ENCODE peak calls at places on chromosome 22, in six cellular contexts. One of them, this sample, is unnamed. For H3K4me1, the result is how much of the 10 kb centered on the place peaks cover.

GRCh38 chr22:44205713-44206645 is 25.3 kb downstream of the PARVG start:
- DNase-seq in psoas muscle: no peak
- DNase-seq in heart right ventricle: no peak
- DNase-seq in right cardiac atrium: no peak
- DNase-seq in cardiac muscle cell: no peak
- DNase-seq in MM.1S: no peak
- DNase-seq in this sample: no peak

GRCh38 chr22:45757068-45757467 is 85.4 kb downstream of the ATXN10 start:
- DNase-seq in psoas muscle: no peak
- DNase-seq in heart right ventricle: peak
- DNase-seq in right cardiac atrium: peak
- DNase-seq in cardiac muscle cell: peak
- DNase-seq in MM.1S: no peak
- DNase-seq in this sample: peak

GRCh38 chr22:50674606-50675552 is 2.3 kb downstream of the SHANK3 start:
- DNase-seq in psoas muscle: no peak
- DNase-seq in heart right ventricle: no peak
- DNase-seq in right cardiac atrium: no peak
- DNase-seq in cardiac muscle cell: peak
- DNase-seq in MM.1S: no peak
- DNase-seq in this sample: no peak

GRCh38 chr22:19371893-19372292 is 59.6 kb downstream of the HIRA start:
- DNase-seq in psoas muscle: no peak
- DNase-seq in heart right ventricle: no peak
- DNase-seq in right cardiac atrium: no peak
- DNase-seq in cardiac muscle cell: no peak
- DNase-seq in MM.1S: no peak
- DNase-seq in this sample: no peak

GRCh38 chr22:35452351-35452781 is 52.4 kb downstream of the MCM5 start:
- DNase-seq in psoas muscle: no peak
- DNase-seq in heart right ventricle: no peak
- DNase-seq in right cardiac atrium: no peak
- DNase-seq in cardiac muscle cell: no peak
- DNase-seq in MM.1S: no peak
- DNase-seq in this sample: no peak

GRCh38 chr22:37742374-37743092 is 45.7 kb downstream of the TRIOBP start:
- DNase-seq in psoas muscle: peak
- DNase-seq in heart right ventricle: no peak
- DNase-seq in right cardiac atrium: peak
- DNase-seq in cardiac muscle cell: no peak
- DNase-seq in MM.1S: no peak
- DNase-seq in this sample: no peak

GRCh38 chr22:36948273-36949055 is 35.0 kb downstream of the CSF2RB start:
- DNase-seq in psoas muscle: no peak
- DNase-seq in heart right ventricle: no peak
- DNase-seq in right cardiac atrium: no peak
- DNase-seq in cardiac muscle cell: no peak
- DNase-seq in MM.1S: no peak
- DNase-seq in this sample: no peak

GRCh38 chr22:36913431-36914382 is at the start of gene CSF2RB:
- DNase-seq in psoas muscle: peak
- DNase-seq in heart right ventricle: peak
- DNase-seq in right cardiac atrium: no peak
- DNase-seq in cardiac muscle cell: no peak
- DNase-seq in MM.1S: peak
- DNase-seq in this sample: no peak

GRCh38 chr22:49048591-49048990 is 779.1 kb downstream of the BRD1 start:
- DNase-seq in psoas muscle: no peak
- DNase-seq in heart right ventricle: no peak
- DNase-seq in right cardiac atrium: no peak
- DNase-seq in cardiac muscle cell: no peak
- DNase-seq in MM.1S: no peak
- DNase-seq in this sample: no peak

GRCh38 chr22:49334589-49334873 is 493.1 kb downstream of the BRD1 start:
- DNase-seq in psoas muscle: no peak
- DNase-seq in heart right ventricle: no peak
- DNase-seq in right cardiac atrium: no peak
- DNase-seq in cardiac muscle cell: no peak
- DNase-seq in MM.1S: no peak
- DNase-seq in this sample: no peak

GRCh38 chr22:37178350-37179125 is 9.5 kb downstream of the C1QTNF6 start:
- DNase-seq in psoas muscle: peak
- DNase-seq in heart right ventricle: no peak
- DNase-seq in right cardiac atrium: peak
- DNase-seq in cardiac muscle cell: no peak
- DNase-seq in MM.1S: no peak
- DNase-seq in this sample: no peak

GRCh38 chr22:49937758-49938564 is 19.5 kb downstream of the CRELD2 start:
- DNase-seq in psoas muscle: no peak
- DNase-seq in heart right ventricle: peak
- DNase-seq in right cardiac atrium: peak
- DNase-seq in cardiac muscle cell: no peak
- DNase-seq in MM.1S: peak
- DNase-seq in this sample: no peak

GRCh38 chr22:46075764-46076531 is 74.4 kb upstream of the PPARA start:
- DNase-seq in psoas muscle: peak
- DNase-seq in heart right ventricle: no peak
- DNase-seq in right cardiac atrium: peak
- DNase-seq in cardiac muscle cell: no peak
- DNase-seq in MM.1S: no peak
- DNase-seq in this sample: no peak

GRCh38 chr22:24416095-24416494 is 11.3 kb upstream of the ADORA2A start:
- DNase-seq in psoas muscle: no peak
- DNase-seq in heart right ventricle: no peak
- DNase-seq in right cardiac atrium: no peak
- DNase-seq in cardiac muscle cell: no peak
- DNase-seq in MM.1S: no peak
- DNase-seq in this sample: no peak

GRCh38 chr22:36358533-36359171 is 29.1 kb downstream of the MYH9 start:
- DNase-seq in psoas muscle: no peak
- DNase-seq in heart right ventricle: no peak
- DNase-seq in right cardiac atrium: peak
- DNase-seq in cardiac muscle cell: no peak
- DNase-seq in MM.1S: no peak
- DNase-seq in this sample: no peak

GRCh38 chr22:50015451-50016307 is 3.1 kb upstream of the IL17REL start:
- DNase-seq in psoas muscle: no peak
- DNase-seq in heart right ventricle: no peak
- DNase-seq in right cardiac atrium: peak
- DNase-seq in cardiac muscle cell: no peak
- DNase-seq in MM.1S: no peak
- DNase-seq in this sample: no peak

GRCh38 chr22:45478108-45478771 is 24.4 kb upstream of the FBLN1 start:
- DNase-seq in psoas muscle: no peak
- DNase-seq in heart right ventricle: no peak
- DNase-seq in right cardiac atrium: no peak
- DNase-seq in cardiac muscle cell: no peak
- DNase-seq in MM.1S: no peak
- DNase-seq in this sample: no peak

GRCh38 chr22:46149493-46149997 is 781 bp upstream of the PPARA start:
- DNase-seq in psoas muscle: peak
- DNase-seq in heart right ventricle: peak
- DNase-seq in right cardiac atrium: peak
- DNase-seq in cardiac muscle cell: peak
- DNase-seq in MM.1S: peak
- DNase-seq in this sample: no peak

GRCh38 chr22:24315367-24315781 is 44.7 kb downstream of the SPECC1L start:
- DNase-seq in psoas muscle: no peak
- DNase-seq in heart right ventricle: no peak
- DNase-seq in right cardiac atrium: no peak
- DNase-seq in cardiac muscle cell: no peak
- DNase-seq in MM.1S: no peak
- DNase-seq in this sample: no peak

GRCh38 chr22:24994070-24994763 is 41.7 kb downstream of the KIAA1671 start:
- DNase-seq in psoas muscle: no peak
- DNase-seq in heart right ventricle: no peak
- DNase-seq in right cardiac atrium: no peak
- DNase-seq in cardiac muscle cell: peak
- DNase-seq in MM.1S: no peak
- DNase-seq in this sample: no peak

GRCh38 chr22:44000123-44000522 is 24.0 kb upstream of the PARVB start:
- DNase-seq in psoas muscle: no peak
- DNase-seq in heart right ventricle: no peak
- DNase-seq in right cardiac atrium: no peak
- DNase-seq in cardiac muscle cell: no peak
- DNase-seq in MM.1S: no peak
- DNase-seq in this sample: no peak

GRCh38 chr22:24542641-24543040 is 12.3 kb downstream of the GUCD1 start:
- DNase-seq in psoas muscle: peak
- DNase-seq in heart right ventricle: peak
- DNase-seq in right cardiac atrium: peak
- DNase-seq in cardiac muscle cell: no peak
- DNase-seq in MM.1S: no peak
- DNase-seq in this sample: no peak

GRCh38 chr22:46081036-46081830 is 69.1 kb upstream of the PPARA start:
- DNase-seq in psoas muscle: peak
- DNase-seq in heart right ventricle: no peak
- DNase-seq in right cardiac atrium: peak
- DNase-seq in cardiac muscle cell: no peak
- DNase-seq in MM.1S: no peak
- DNase-seq in this sample: no peak

GRCh38 chr22:35352214-35353111 is 28.4 kb upstream of the HMOX1 start:
- DNase-seq in psoas muscle: peak
- DNase-seq in heart right ventricle: peak
- DNase-seq in right cardiac atrium: peak
- DNase-seq in cardiac muscle cell: peak
- DNase-seq in MM.1S: peak
- DNase-seq in this sample: no peak

GRCh38 chr22:46072030-46072881 is 78.1 kb upstream of the PPARA start:
- DNase-seq in psoas muscle: peak
- DNase-seq in heart right ventricle: peak
- DNase-seq in right cardiac atrium: peak
- DNase-seq in cardiac muscle cell: no peak
- DNase-seq in MM.1S: peak
- DNase-seq in this sample: no peak

GRCh38 chr22:20582520-20583361 is 75.3 kb downstream of the MED15 start:
- DNase-seq in psoas muscle: no peak
- DNase-seq in heart right ventricle: no peak
- DNase-seq in right cardiac atrium: peak
- DNase-seq in cardiac muscle cell: no peak
- DNase-seq in MM.1S: no peak
- DNase-seq in this sample: no peak

GRCh38 chr22:33658775-33659174 is 261.5 kb downstream of the LARGE1 start:
- DNase-seq in psoas muscle: peak
- DNase-seq in heart right ventricle: peak
- DNase-seq in right cardiac atrium: peak
- DNase-seq in cardiac muscle cell: no peak
- DNase-seq in MM.1S: no peak
- DNase-seq in this sample: no peak

GRCh38 chr22:20774882-20775281 is 969 bp downstream of the SERPIND1 start:
- DNase-seq in psoas muscle: no peak
- DNase-seq in heart right ventricle: no peak
- DNase-seq in right cardiac atrium: no peak
- DNase-seq in cardiac muscle cell: no peak
- DNase-seq in MM.1S: no peak
- DNase-seq in this sample: no peak

GRCh38 chr22:47987885-47988515 is 1225.5 kb downstream of the TBC1D22A start:
- DNase-seq in psoas muscle: no peak
- DNase-seq in heart right ventricle: no peak
- DNase-seq in right cardiac atrium: no peak
- DNase-seq in cardiac muscle cell: no peak
- DNase-seq in MM.1S: peak
- DNase-seq in this sample: no peak

GRCh38 chr22:37260939-37261338 is 16.9 kb upstream of the RAC2 start:
- DNase-seq in psoas muscle: no peak
- DNase-seq in heart right ventricle: peak
- DNase-seq in right cardiac atrium: peak
- DNase-seq in cardiac muscle cell: peak
- DNase-seq in MM.1S: peak
- DNase-seq in this sample: no peak

GRCh38 chr22:25566812-25567211 is 2.3 kb downstream of the GRK3 start:
- DNase-seq in psoas muscle: no peak
- DNase-seq in heart right ventricle: no peak
- DNase-seq in right cardiac atrium: no peak
- DNase-seq in cardiac muscle cell: no peak
- DNase-seq in MM.1S: no peak
- DNase-seq in this sample: no peak

GRCh38 chr22:46798366-46799057 is 36.1 kb downstream of the TBC1D22A start:
- DNase-seq in psoas muscle: peak
- DNase-seq in heart right ventricle: peak
- DNase-seq in right cardiac atrium: peak
- DNase-seq in cardiac muscle cell: peak
- DNase-seq in MM.1S: peak
- DNase-seq in this sample: peak

DNA sequence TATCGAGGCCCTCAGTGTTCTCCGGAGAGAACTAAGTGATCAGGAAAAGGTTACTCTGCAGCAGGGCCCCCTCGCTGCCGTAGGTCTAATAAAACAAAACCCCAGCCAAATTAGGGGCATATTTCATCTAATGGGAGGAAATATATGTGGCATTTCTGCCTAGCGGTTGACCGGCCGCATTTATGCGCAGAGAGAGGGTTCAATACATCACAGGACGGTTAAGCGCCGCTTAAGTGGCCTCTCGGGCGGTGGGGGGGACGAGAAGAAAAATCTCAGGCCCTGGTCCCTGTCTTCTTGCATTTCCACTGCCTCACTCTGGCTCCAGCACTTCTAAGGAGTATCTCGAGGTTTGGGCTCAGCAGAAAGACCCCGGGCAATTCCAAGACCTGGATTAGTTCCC is 564.2 kb downstream of the MN1 start:
- DNase-seq in psoas muscle: no peak
- DNase-seq in heart right ventricle: no peak
- DNase-seq in right cardiac atrium: no peak
- DNase-seq in cardiac muscle cell: no peak
- DNase-seq in MM.1S: no peak
- DNase-seq in this sample: no peak
- H3K27ac ChIP-seq in psoas muscle: no peak
- H3K27ac ChIP-seq in heart right ventricle: no peak
- H3K27ac ChIP-seq in right cardiac atrium: no peak
- H3K27ac ChIP-seq in cardiac muscle cell: no peak
- H3K27ac ChIP-seq in MM.1S: no peak
- H3K27ac ChIP-seq in this sample: no peak

GRCh38 chr22:42764895-42765363 is 44.3 kb upstream of the A4GALT start:
- DNase-seq in psoas muscle: no peak
- DNase-seq in heart right ventricle: no peak
- DNase-seq in right cardiac atrium: peak
- DNase-seq in cardiac muscle cell: no peak
- DNase-seq in MM.1S: no peak
- DNase-seq in this sample: no peak
- H3K4me1 ChIP-seq in psoas muscle: under half
- H3K4me1 ChIP-seq in heart right ventricle: under half
- H3K4me1 ChIP-seq in right cardiac atrium: under half
- H3K4me1 ChIP-seq in cardiac muscle cell: under half
- H3K4me1 ChIP-seq in MM.1S: under half
- H3K4me1 ChIP-seq in this sample: under half

GRCh38 chr22:31956360-31956759 is 12.0 kb downstream of the YWHAH start:
- DNase-seq in psoas muscle: no peak
- DNase-seq in heart right ventricle: no peak
- DNase-seq in right cardiac atrium: no peak
- DNase-seq in cardiac muscle cell: no peak
- DNase-seq in MM.1S: no peak
- DNase-seq in this sample: no peak
- H3K27ac ChIP-seq in psoas muscle: no peak
- H3K27ac ChIP-seq in heart right ventricle: peak
- H3K27ac ChIP-seq in right cardiac atrium: no peak
- H3K27ac ChIP-seq in cardiac muscle cell: no peak
- H3K27ac ChIP-seq in MM.1S: no peak
- H3K27ac ChIP-seq in this sample: no peak

GRCh38 chr22:38783095-38783710 is 10.7 kb downstream of the DNAL4 start:
- DNase-seq in psoas muscle: no peak
- DNase-seq in heart right ventricle: no peak
- DNase-seq in right cardiac atrium: no peak
- DNase-seq in cardiac muscle cell: no peak
- DNase-seq in MM.1S: no peak
- DNase-seq in this sample: no peak
- H3K4me1 ChIP-seq in psoas muscle: under half
- H3K4me1 ChIP-seq in heart right ventricle: half or more
- H3K4me1 ChIP-seq in right cardiac atrium: under half
- H3K4me1 ChIP-seq in cardiac muscle cell: half or more
- H3K4me1 ChIP-seq in MM.1S: under half
- H3K4me1 ChIP-seq in this sample: under half

GRCh38 chr22:23184100-23184763 is 3.9 kb downstream of the BCR start:
- DNase-seq in psoas muscle: no peak
- DNase-seq in heart right ventricle: no peak
- DNase-seq in right cardiac atrium: no peak
- DNase-seq in cardiac muscle cell: no peak
- DNase-seq in MM.1S: no peak
- DNase-seq in this sample: no peak
- H3K27ac ChIP-seq in psoas muscle: no peak
- H3K27ac ChIP-seq in heart right ventricle: no peak
- H3K27ac ChIP-seq in right cardiac atrium: no peak
- H3K27ac ChIP-seq in cardiac muscle cell: no peak
- H3K27ac ChIP-seq in MM.1S: peak
- H3K27ac ChIP-seq in this sample: no peak